ENCODE peak calls at places on chromosome 1, in four cellular contexts. One of them, this sample, is unnamed.

GRCh38 chr1:165481820-165482532 is 37.0 kb upstream of the RXRG start:
- DNase-seq in HCT116: peak; percentile 28
- DNase-seq in K562: no peak
- DNase-seq in HepG2: no peak
- DNase-seq in this sample: no peak

GRCh38 chr1:22494943-22495579 is 43.4 kb downstream of the ZBTB40 start:
- DNase-seq in HCT116: no peak
- DNase-seq in K562: no peak
- DNase-seq in HepG2: no peak
- DNase-seq in this sample: no peak

GRCh38 chr1:156884560-156884959 is 9.0 kb upstream of the PEAR1 start:
- DNase-seq in HCT116: no peak
- DNase-seq in K562: no peak
- DNase-seq in HepG2: no peak
- DNase-seq in this sample: no peak

GRCh38 chr1:90723561-90724108 is 6.5 kb upstream of the BARHL2 start:
- DNase-seq in HCT116: no peak
- DNase-seq in K562: no peak
- DNase-seq in HepG2: no peak
- DNase-seq in this sample: no peak

GRCh38 chr1:107250169-107250568 is 109.3 kb downstream of the NTNG1 start:
- DNase-seq in HCT116: no peak
- DNase-seq in K562: no peak
- DNase-seq in HepG2: no peak
- DNase-seq in this sample: no peak

GRCh38 chr1:223221686-223222085 is 78.6 kb upstream of the TLR5 start:
- DNase-seq in HCT116: no peak
- DNase-seq in K562: no peak
- DNase-seq in HepG2: no peak
- DNase-seq in this sample: no peak

GRCh38 chr1:52518962-52519361 is 33.9 kb downstream of the TUT4 start:
- DNase-seq in HCT116: no peak
- DNase-seq in K562: no peak
- DNase-seq in HepG2: no peak
- DNase-seq in this sample: no peak

GRCh38 chr1:227774721-227775665 is 39.8 kb downstream of the SNAP47 start:
- DNase-seq in HCT116: no peak
- DNase-seq in K562: no peak
- DNase-seq in HepG2: no peak
- DNase-seq in this sample: no peak

GRCh38 chr1:117838911-117839310 is 90.5 kb downstream of the GDAP2 start:
- DNase-seq in HCT116: no peak
- DNase-seq in K562: no peak
- DNase-seq in HepG2: no peak
- DNase-seq in this sample: no peak

GRCh38 chr1:22930235-22930912 is 42.3 kb downstream of the LACTBL1 start:
- DNase-seq in HCT116: peak; percentile 41
- DNase-seq in K562: peak; percentile 91
- DNase-seq in HepG2: peak; percentile 29
- DNase-seq in this sample: no peak

GRCh38 chr1:18149113-18149641 is 41.6 kb downstream of the IGSF21 start:
- DNase-seq in HCT116: no peak
- DNase-seq in K562: no peak
- DNase-seq in HepG2: peak; percentile 9
- DNase-seq in this sample: no peak

GRCh38 chr1:87941292-87941946 is 612.7 kb downstream of the LMO4 start:
- DNase-seq in HCT116: no peak
- DNase-seq in K562: no peak
- DNase-seq in HepG2: no peak
- DNase-seq in this sample: no peak

GRCh38 chr1:190957565-190957964 is 479.9 kb upstream of the BRINP3 start:
- DNase-seq in HCT116: no peak
- DNase-seq in K562: no peak
- DNase-seq in HepG2: no peak
- DNase-seq in this sample: no peak

GRCh38 chr1:64934115-64934880 is 32.1 kb downstream of the JAK1 start:
- DNase-seq in HCT116: no peak
- DNase-seq in K562: no peak
- DNase-seq in HepG2: peak; percentile 61
- DNase-seq in this sample: no peak

GRCh38 chr1:232454487-232454886 is 175.4 kb downstream of the SIPA1L2 start:
- DNase-seq in HCT116: no peak
- DNase-seq in K562: no peak
- DNase-seq in HepG2: no peak
- DNase-seq in this sample: no peak

GRCh38 chr1:85195703-85196102 is 5.1 kb downstream of the SYDE2 start:
- DNase-seq in HCT116: no peak
- DNase-seq in K562: no peak
- DNase-seq in HepG2: peak; percentile 12
- DNase-seq in this sample: no peak

GRCh38 chr1:165858928-165859845 is 31.8 kb downstream of the UCK2 start:
- DNase-seq in HCT116: no peak
- DNase-seq in K562: no peak
- DNase-seq in HepG2: no peak
- DNase-seq in this sample: no peak

GRCh38 chr1:118963456-118964430 is 24.4 kb downstream of the TBX15 start:
- DNase-seq in HCT116: peak; percentile 35
- DNase-seq in K562: no peak
- DNase-seq in HepG2: peak; percentile 99
- DNase-seq in this sample: no peak

GRCh38 chr1:245690153-245690552 is 535.4 kb downstream of the KIF26B start:
- DNase-seq in HCT116: no peak
- DNase-seq in K562: no peak
- DNase-seq in HepG2: no peak
- DNase-seq in this sample: no peak

GRCh38 chr1:26584022-26584485 is 54.5 kb downstream of the RPS6KA1 start:
- DNase-seq in HCT116: peak; percentile 24
- DNase-seq in K562: peak; percentile 92
- DNase-seq in HepG2: no peak
- DNase-seq in this sample: no peak

GRCh38 chr1:24450321-24450720 is 34.7 kb downstream of the NIPAL3 start:
- DNase-seq in HCT116: no peak
- DNase-seq in K562: no peak
- DNase-seq in HepG2: no peak
- DNase-seq in this sample: no peak

GRCh38 chr1:1042831-1043230 is 22.9 kb downstream of the AGRN start:
- DNase-seq in HCT116: no peak
- DNase-seq in K562: no peak
- DNase-seq in HepG2: no peak
- DNase-seq in this sample: no peak

GRCh38 chr1:180842890-180843289 is 69.8 kb upstream of the KIAA1614 start:
- DNase-seq in HCT116: no peak
- DNase-seq in K562: no peak
- DNase-seq in HepG2: no peak
- DNase-seq in this sample: no peak

GRCh38 chr1:38564946-38565570 is 294.5 kb downstream of the RRAGC start:
- DNase-seq in HCT116: no peak
- DNase-seq in K562: no peak
- DNase-seq in HepG2: no peak
- DNase-seq in this sample: no peak

GRCh38 chr1:109024651-109025050 is 17.3 kb downstream of the WDR47 start:
- DNase-seq in HCT116: no peak
- DNase-seq in K562: no peak
- DNase-seq in HepG2: no peak
- DNase-seq in this sample: no peak

GRCh38 chr1:6269271-6269996 is 8.5 kb upstream of the GPR153 start:
- DNase-seq in HCT116: no peak
- DNase-seq in K562: no peak
- DNase-seq in HepG2: no peak
- DNase-seq in this sample: no peak

GRCh38 chr1:52994658-52995057 is 67.4 kb upstream of the PODN start:
- DNase-seq in HCT116: no peak
- DNase-seq in K562: no peak
- DNase-seq in HepG2: no peak
- DNase-seq in this sample: no peak

GRCh38 chr1:2313651-2314296 is 77.6 kb downstream of the MORN1 start:
- DNase-seq in HCT116: no peak
- DNase-seq in K562: no peak
- DNase-seq in HepG2: no peak
- DNase-seq in this sample: no peak

GRCh38 chr1:52054496-52055065 is 410 bp downstream of the TXNDC12 start:
- DNase-seq in HCT116: no peak
- DNase-seq in K562: no peak
- DNase-seq in HepG2: no peak
- DNase-seq in this sample: no peak

GRCh38 chr1:111199881-111200801 is at the start of gene DENND2D:
- DNase-seq in HCT116: no peak
- DNase-seq in K562: no peak
- DNase-seq in HepG2: no peak
- DNase-seq in this sample: no peak
- TF ChIP-seq TCF7L2 in HCT116: no peak
- TF ChIP-seq TCF7L2 in K562: no peak
- TF ChIP-seq TCF7L2 in HepG2: no peak
- TF ChIP-seq TCF7L2 in this sample: no peak

GRCh38 chr1:59329412-59330053 is 32.6 kb downstream of the FGGY start:
- DNase-seq in HCT116: no peak
- DNase-seq in K562: no peak
- DNase-seq in HepG2: no peak
- DNase-seq in this sample: no peak

GRCh38 chr1:59332983-59333382 is 36.1 kb downstream of the FGGY start:
- DNase-seq in HCT116: no peak
- DNase-seq in K562: no peak
- DNase-seq in HepG2: no peak
- DNase-seq in this sample: peak; percentile 15

GRCh38 chr1:59332221-59332620 is 35.3 kb downstream of the FGGY start:
- DNase-seq in HCT116: no peak
- DNase-seq in K562: no peak
- DNase-seq in HepG2: no peak
- DNase-seq in this sample: no peak

GRCh38 chr1:59331686-59332085 is 34.8 kb downstream of the FGGY start:
- DNase-seq in HCT116: no peak
- DNase-seq in K562: no peak
- DNase-seq in HepG2: no peak
- DNase-seq in this sample: no peak

GRCh38 chr1:59333626-59334277 is 36.9 kb downstream of the FGGY start:
- DNase-seq in HCT116: no peak
- DNase-seq in K562: no peak
- DNase-seq in HepG2: no peak
- DNase-seq in this sample: no peak
- TF ChIP-seq TCF7L2 in HCT116: no peak
- TF ChIP-seq TCF7L2 in K562: no peak
- TF ChIP-seq TCF7L2 in HepG2: no peak
- TF ChIP-seq TCF7L2 in this sample: no peak

GRCh38 chr1:201385299-201385891 is 7.9 kb upstream of the TNNT2 start:
- DNase-seq in HCT116: no peak
- DNase-seq in K562: peak; percentile 88
- DNase-seq in HepG2: peak; percentile 62
- DNase-seq in this sample: no peak
- TF ChIP-seq TCF7L2 in HCT116: no peak
- TF ChIP-seq TCF7L2 in K562: no peak
- TF ChIP-seq TCF7L2 in HepG2: no peak
- TF ChIP-seq TCF7L2 in this sample: no peak

DNA sequence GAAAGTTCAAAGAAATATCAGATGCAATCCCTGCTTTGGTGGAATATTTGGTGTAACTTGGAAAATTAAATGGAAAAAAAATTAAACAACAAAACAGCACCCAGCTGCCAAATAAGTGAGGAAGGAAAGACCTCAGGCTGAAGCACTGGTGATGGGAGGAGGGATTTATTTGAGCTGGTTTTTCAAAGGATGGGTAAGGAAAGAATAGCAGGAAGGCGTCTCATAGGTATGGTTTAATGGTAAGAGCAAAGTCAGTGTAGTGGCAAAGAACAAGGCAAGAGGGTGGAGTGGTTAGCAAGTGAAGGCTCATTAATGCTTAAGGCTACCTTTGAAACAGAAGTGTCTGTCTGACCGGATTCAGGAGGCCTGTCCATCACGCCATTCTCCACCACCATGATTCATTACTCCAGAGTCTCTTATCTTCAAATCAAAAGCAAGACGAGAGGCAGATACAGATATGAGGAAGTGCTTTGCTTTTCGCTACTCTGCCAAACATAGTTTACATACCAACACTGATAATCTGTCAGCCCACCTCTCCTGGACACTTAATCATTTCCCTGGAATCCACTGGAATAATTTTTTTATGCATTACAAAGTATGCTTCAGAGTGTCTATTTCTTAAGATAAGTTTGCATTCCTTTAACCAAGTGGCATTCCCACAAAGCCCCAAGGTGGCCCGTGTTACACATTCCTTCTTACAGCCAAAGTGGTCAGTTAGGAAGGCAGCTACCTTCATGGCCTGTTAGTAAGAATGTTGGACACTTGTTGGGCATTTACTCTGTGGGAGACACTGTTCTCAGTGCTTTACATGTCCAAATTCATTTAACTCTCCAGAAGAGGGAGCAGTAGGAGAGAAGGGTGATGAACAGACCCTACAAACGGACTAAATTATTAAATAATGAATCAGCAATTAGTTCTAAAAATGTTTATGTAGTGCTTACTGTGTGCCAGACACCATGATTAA is 146.6 kb downstream of the ROR1 start:
- DNase-seq in HCT116: no peak
- DNase-seq in K562: no peak
- DNase-seq in HepG2: no peak
- DNase-seq in this sample: no peak
- TF ChIP-seq TCF7L2 in HCT116: no peak
- TF ChIP-seq TCF7L2 in K562: no peak
- TF ChIP-seq TCF7L2 in HepG2: no peak
- TF ChIP-seq TCF7L2 in this sample: no peak

GRCh38 chr1:111690306-111690617 is 48.9 kb downstream of the INKA2 start:
- DNase-seq in HCT116: no peak
- DNase-seq in K562: no peak
- DNase-seq in HepG2: no peak
- DNase-seq in this sample: no peak
- TF ChIP-seq TCF7L2 in HCT116: no peak
- TF ChIP-seq TCF7L2 in K562: no peak
- TF ChIP-seq TCF7L2 in HepG2: no peak
- TF ChIP-seq TCF7L2 in this sample: no peak

GRCh38 chr1:34796990-34797389 is 4.2 kb downstream of the GJA4 start:
- DNase-seq in HCT116: no peak
- DNase-seq in K562: peak; percentile 3
- DNase-seq in HepG2: no peak
- DNase-seq in this sample: no peak
- TF ChIP-seq TCF7L2 in HCT116: no peak
- TF ChIP-seq TCF7L2 in K562: no peak
- TF ChIP-seq TCF7L2 in HepG2: no peak
- TF ChIP-seq TCF7L2 in this sample: no peak

DNA sequence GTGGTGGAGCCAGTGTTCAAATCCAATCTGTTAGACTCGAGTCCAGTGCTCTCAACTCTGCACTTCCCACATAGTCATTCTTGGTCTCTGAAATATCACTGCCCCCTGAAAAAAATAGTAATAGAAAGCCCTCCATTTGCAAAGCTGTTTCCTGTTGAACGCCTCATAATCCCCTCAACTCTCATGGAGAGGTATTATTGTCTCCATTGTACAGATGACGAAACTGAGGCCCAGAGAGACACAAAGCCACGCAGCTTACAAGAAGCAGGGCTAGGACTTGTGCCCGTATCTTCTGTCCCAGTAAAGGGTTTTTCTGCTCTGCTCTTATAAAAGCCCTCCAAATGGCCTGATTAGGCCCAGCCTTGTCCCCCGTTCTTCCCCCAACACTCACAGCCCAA is 6.2 kb upstream of the ARHGEF19 start:
- DNase-seq in HCT116: no peak
- DNase-seq in K562: no peak
- DNase-seq in HepG2: no peak
- DNase-seq in this sample: no peak
- TF ChIP-seq TCF7L2 in HCT116: no peak
- TF ChIP-seq TCF7L2 in K562: no peak
- TF ChIP-seq TCF7L2 in HepG2: no peak
- TF ChIP-seq TCF7L2 in this sample: no peak

GRCh38 chr1:33455537-33456301 is 16.7 kb upstream of the ZSCAN20 start:
- DNase-seq in HCT116: peak; percentile 80
- DNase-seq in K562: peak; percentile 50
- DNase-seq in HepG2: peak; percentile 26
- DNase-seq in this sample: peak; percentile 84
- TF ChIP-seq TCF7L2 in HCT116: peak; percentile 86
- TF ChIP-seq TCF7L2 in K562: no peak
- TF ChIP-seq TCF7L2 in HepG2: no peak
- TF ChIP-seq TCF7L2 in this sample: no peak